ENCODE peak calls at places on chromosomes 16 and 17, in four cellular contexts. K, W, B and T are unnamed samples.

GRCh38 chr16:50861926-50862325 is 120.0 kb downstream of the CYLD start:
- DNase-seq in B (no peak), K (no peak), W (no peak), T (no peak)

GRCh38 chr17:20156196-20157077 is 147.3 kb downstream of the SPECC1 start:
- DNase-seq in K (peak), B (no peak), W (peak), T (peak)

GRCh38 chr16:85391175-85391707 is 221.9 kb upstream of the GSE1 start:
- DNase-seq in K (no peak), B (no peak), W (no peak), T (no peak)

GRCh38 chr16:77760800-77761199 is 27.6 kb upstream of the VAT1L start:
- DNase-seq in B (no peak), K (no peak), W (no peak), T (no peak)

GRCh38 chr16:69188716-69189115 is 1.8 kb downstream of the SNTB2 start:
- DNase-seq in K (no peak), W (no peak), B (no peak), T (no peak)

GRCh38 chr17:79183221-79184158 is 108.9 kb downstream of the ENGASE start:
- DNase-seq in W (no peak), B (no peak), K (peak), T (peak)

GRCh38 chr17:81064746-81065475 is 30.0 kb downstream of the BAIAP2 start:
- DNase-seq in K (no peak), W (no peak), B (no peak), T (no peak)

GRCh38 chr17:77312786-77313599 is 172.2 kb downstream of the SEC14L1 start:
- DNase-seq in K (no peak), B (peak), W (no peak), T (no peak)

GRCh38 chr17:48752399-48753288 is 24.1 kb upstream of the HOXB13 start:
- DNase-seq in K (no peak), B (no peak), W (no peak), T (no peak)

GRCh38 chr17:82234211-82235055 is 5.6 kb downstream of the SLC16A3 start:
- DNase-seq in B (no peak), K (peak), W (no peak), T (no peak)

GRCh38 chr16:21277045-21277926 is 804 bp downstream of the CRYM start:
- DNase-seq in K (no peak), B (peak), W (no peak), T (no peak)

GRCh38 chr16:27803775-27804549 is 254.0 kb downstream of the KATNIP start:
- DNase-seq in K (no peak), W (no peak), B (no peak), T (no peak)

GRCh38 chr16:65012357-65012756 is 109.5 kb downstream of the CDH11 start:
- DNase-seq in B (no peak), K (no peak), W (no peak), T (no peak)

GRCh38 chr16:28977703-28978641 is 3.4 kb downstream of the SPNS1 start:
- DNase-seq in W (peak), B (no peak), K (no peak), T (no peak)

GRCh38 chr16:63361032-63361624 is 1324.9 kb upstream of the CDH8 start:
- DNase-seq in K (no peak), B (no peak), W (no peak), T (no peak)

GRCh38 chr16:25374556-25374955 is 116.9 kb upstream of the ZKSCAN2 start:
- DNase-seq in B (no peak), K (no peak), W (no peak), T (no peak)

GRCh38 chr16:31493506-31494125 is 10.7 kb downstream of the SLC5A2 start:
- DNase-seq in B (no peak), K (no peak), W (no peak), T (no peak)

GRCh38 chr16:19137201-19137601 is 23.4 kb downstream of the ITPRIPL2 start:
- DNase-seq in K (no peak), B (no peak), W (no peak), T (no peak)

GRCh38 chr17:17841620-17842025 is 4.8 kb upstream of the SREBF1 start:
- DNase-seq in B (peak), W (no peak), K (no peak), T (no peak)

GRCh38 chr17:75898791-75899190 is 2.0 kb upstream of the TRIM65 start:
- DNase-seq in K (no peak), W (no peak), B (no peak), T (no peak)

GRCh38 chr17:76781056-76781982 is 43.4 kb downstream of the MFSD11 start:
- DNase-seq in B (no peak), K (no peak), W (peak), T (no peak)

GRCh38 chr16:23924138-23924537 is 88.4 kb downstream of the PRKCB start:
- DNase-seq in W (no peak), B (no peak), K (peak), T (peak)

GRCh38 chr17:5819921-5820685 is 235.8 kb upstream of the NLRP1 start:
- DNase-seq in K (no peak), B (no peak), W (no peak), T (no peak)

GRCh38 chr17:56185491-56185890 is 32.2 kb downstream of the ANKFN1 start:
- DNase-seq in W (no peak), B (no peak), K (no peak), T (no peak)

GRCh38 chr17:58703137-58703846 is 10.9 kb downstream of the RAD51C start:
- DNase-seq in K (no peak), W (no peak), B (no peak), T (no peak)

GRCh38 chr17:27294689-27295630 is 1.0 kb downstream of the WSB1 start:
- DNase-seq in B (no peak), W (peak), K (peak), T (peak)

GRCh38 chr16:17379121-17379571 is 91.6 kb downstream of the XYLT1 start:
- DNase-seq in W (no peak), K (no peak), B (peak), T (no peak)

GRCh38 chr16:86498155-86498651 is 12.1 kb upstream of the FOXF1 start:
- DNase-seq in W (no peak), K (no peak), B (no peak), T (no peak)

GRCh38 chr16:64254443-64255367 is 867.2 kb downstream of the CDH11 start:
- DNase-seq in B (no peak), K (no peak), W (no peak), T (no peak)

GRCh38 chr17:77285594-77286390 is 145.0 kb downstream of the SEC14L1 start:
- DNase-seq in K (no peak), W (no peak), B (peak), T (no peak)

GRCh38 chr17:80108321-80108971 is 7.1 kb downstream of the GAA start:
- DNase-seq in K (no peak), W (no peak), B (no peak), T (no peak)

GRCh38 chr17:31877341-31877740 is 18.3 kb upstream of the COPRS start:
- DNase-seq in B (no peak), W (no peak), K (no peak), T (no peak)

GRCh38 chr17:66032082-66032712 is 159.7 kb downstream of the CEP112 start:
- DNase-seq in W (no peak), K (peak), B (no peak), T (no peak)

GRCh38 chr17:841313-841712 is 59.2 kb downstream of the MRM3 start:
- DNase-seq in K (peak), W (no peak), B (no peak), T (no peak)

GRCh38 chr17:59427425-59427921 is 96.0 kb downstream of the YPEL2 start:
- DNase-seq in B (no peak), K (no peak), W (peak), T (no peak)

GRCh38 chr17:3474212-3474611 is 1.6 kb upstream of the ASPA start:
- DNase-seq in B (no peak), K (no peak), W (no peak), T (no peak)

GRCh38 chr17:39753514-39754160 is 15.9 kb downstream of the GRB7 start:
- DNase-seq in W (peak), K (no peak), B (peak), T (peak)